ENCODE peak calls at places on chromosomes 2 and 18, in eight cellular contexts. One of them, this sample, is unnamed.
A peak's percentile ranks its signal among the peaks of the same experiment; 100 is the strongest.

GRCh38 chr2:214069254-214069653 is 341.6 kb upstream of the VWC2L start:
- DNase-seq in T-helper 2 cell: no peak
- DNase-seq in AG08396: peak; percentile 73
- DNase-seq in smooth muscle cell of the brain vasculature: peak; percentile 37
- DNase-seq in MM.1S: no peak
- DNase-seq in myocyte: peak; percentile 94
- DNase-seq in KG1: peak; percentile 16
- DNase-seq in activated CD8-positive, alpha-beta memory T cell treated with anti-CD3 and anti-CD28 coated beads, Interleukin-2, amount 50 U/mL, for 48 hours: no peak
- DNase-seq in this sample: no peak

GRCh38 chr2:233026211-233026813 is 6.2 kb upstream of the NEU2 start:
- DNase-seq in AG08396: peak; percentile 31
- DNase-seq in myocyte: peak; percentile 57
- DNase-seq in activated CD8-positive, alpha-beta memory T cell treated with anti-CD3 and anti-CD28 coated beads, Interleukin-2, amount 50 U/mL, for 48 hours: no peak
- DNase-seq in smooth muscle cell of the brain vasculature: no peak
- DNase-seq in KG1: no peak
- DNase-seq in T-helper 2 cell: no peak
- DNase-seq in MM.1S: no peak
- DNase-seq in this sample: no peak

GRCh38 chr2:156999657-157000056 is 257.8 kb upstream of the GALNT5 start:
- DNase-seq in T-helper 2 cell: no peak
- DNase-seq in activated CD8-positive, alpha-beta memory T cell treated with anti-CD3 and anti-CD28 coated beads, Interleukin-2, amount 50 U/mL, for 48 hours: no peak
- DNase-seq in smooth muscle cell of the brain vasculature: no peak
- DNase-seq in KG1: peak; percentile 2
- DNase-seq in myocyte: no peak
- DNase-seq in MM.1S: no peak
- DNase-seq in AG08396: no peak
- DNase-seq in this sample: no peak

GRCh38 chr2:73414651-73415050 is 29.0 kb downstream of the ALMS1 start:
- DNase-seq in AG08396: no peak
- DNase-seq in activated CD8-positive, alpha-beta memory T cell treated with anti-CD3 and anti-CD28 coated beads, Interleukin-2, amount 50 U/mL, for 48 hours: no peak
- DNase-seq in KG1: no peak
- DNase-seq in T-helper 2 cell: no peak
- DNase-seq in myocyte: peak; percentile 42
- DNase-seq in MM.1S: no peak
- DNase-seq in smooth muscle cell of the brain vasculature: no peak
- DNase-seq in this sample: no peak

GRCh38 chr18:36580874-36581750 is 247.7 kb downstream of the TPGS2 start:
- DNase-seq in AG08396: peak; percentile 57
- DNase-seq in MM.1S: no peak
- DNase-seq in myocyte: no peak
- DNase-seq in activated CD8-positive, alpha-beta memory T cell treated with anti-CD3 and anti-CD28 coated beads, Interleukin-2, amount 50 U/mL, for 48 hours: no peak
- DNase-seq in smooth muscle cell of the brain vasculature: no peak
- DNase-seq in KG1: no peak
- DNase-seq in T-helper 2 cell: no peak
- DNase-seq in this sample: no peak

GRCh38 chr2:172861163-172861562 is 125.5 kb downstream of the RAPGEF4 start:
- DNase-seq in MM.1S: no peak
- DNase-seq in activated CD8-positive, alpha-beta memory T cell treated with anti-CD3 and anti-CD28 coated beads, Interleukin-2, amount 50 U/mL, for 48 hours: no peak
- DNase-seq in myocyte: no peak
- DNase-seq in smooth muscle cell of the brain vasculature: no peak
- DNase-seq in T-helper 2 cell: no peak
- DNase-seq in KG1: no peak
- DNase-seq in AG08396: no peak
- DNase-seq in this sample: no peak

GRCh38 chr18:22469061-22469689 is 51.5 kb upstream of the CTAGE1 start:
- DNase-seq in MM.1S: no peak
- DNase-seq in AG08396: no peak
- DNase-seq in myocyte: no peak
- DNase-seq in KG1: no peak
- DNase-seq in T-helper 2 cell: no peak
- DNase-seq in activated CD8-positive, alpha-beta memory T cell treated with anti-CD3 and anti-CD28 coated beads, Interleukin-2, amount 50 U/mL, for 48 hours: no peak
- DNase-seq in smooth muscle cell of the brain vasculature: no peak
- DNase-seq in this sample: no peak

GRCh38 chr2:100071350-100072043 is 70.9 kb downstream of the AFF3 start:
- DNase-seq in activated CD8-positive, alpha-beta memory T cell treated with anti-CD3 and anti-CD28 coated beads, Interleukin-2, amount 50 U/mL, for 48 hours: no peak
- DNase-seq in AG08396: no peak
- DNase-seq in myocyte: no peak
- DNase-seq in MM.1S: no peak
- DNase-seq in smooth muscle cell of the brain vasculature: no peak
- DNase-seq in T-helper 2 cell: no peak
- DNase-seq in KG1: no peak
- DNase-seq in this sample: no peak

GRCh38 chr2:106293379-106293778 is 99.3 kb upstream of the UXS1 start:
- DNase-seq in T-helper 2 cell: no peak
- DNase-seq in activated CD8-positive, alpha-beta memory T cell treated with anti-CD3 and anti-CD28 coated beads, Interleukin-2, amount 50 U/mL, for 48 hours: no peak
- DNase-seq in myocyte: no peak
- DNase-seq in KG1: no peak
- DNase-seq in smooth muscle cell of the brain vasculature: no peak
- DNase-seq in MM.1S: no peak
- DNase-seq in AG08396: no peak
- DNase-seq in this sample: no peak

GRCh38 chr2:53077413-53077812 is 690.2 kb upstream of the CHAC2 start:
- DNase-seq in smooth muscle cell of the brain vasculature: no peak
- DNase-seq in activated CD8-positive, alpha-beta memory T cell treated with anti-CD3 and anti-CD28 coated beads, Interleukin-2, amount 50 U/mL, for 48 hours: no peak
- DNase-seq in T-helper 2 cell: no peak
- DNase-seq in AG08396: no peak
- DNase-seq in KG1: no peak
- DNase-seq in myocyte: no peak
- DNase-seq in MM.1S: peak; percentile 68
- DNase-seq in this sample: no peak

GRCh38 chr18:49949991-49950395 is 136.7 kb upstream of the ACAA2 start:
- DNase-seq in activated CD8-positive, alpha-beta memory T cell treated with anti-CD3 and anti-CD28 coated beads, Interleukin-2, amount 50 U/mL, for 48 hours: no peak
- DNase-seq in MM.1S: peak; percentile 27
- DNase-seq in smooth muscle cell of the brain vasculature: no peak
- DNase-seq in myocyte: no peak
- DNase-seq in T-helper 2 cell: peak; percentile 26
- DNase-seq in KG1: peak; percentile 38
- DNase-seq in AG08396: no peak
- DNase-seq in this sample: no peak

GRCh38 chr2:235244497-235245215 is 249.2 kb upstream of the AGAP1 start:
- DNase-seq in MM.1S: peak; percentile 71
- DNase-seq in activated CD8-positive, alpha-beta memory T cell treated with anti-CD3 and anti-CD28 coated beads, Interleukin-2, amount 50 U/mL, for 48 hours: no peak
- DNase-seq in myocyte: peak; percentile 87
- DNase-seq in AG08396: no peak
- DNase-seq in KG1: no peak
- DNase-seq in smooth muscle cell of the brain vasculature: no peak
- DNase-seq in T-helper 2 cell: no peak
- DNase-seq in this sample: no peak

GRCh38 chr2:187177253-187177652 is 270.8 kb downstream of the CALCRL start:
- DNase-seq in smooth muscle cell of the brain vasculature: no peak
- DNase-seq in MM.1S: no peak
- DNase-seq in AG08396: no peak
- DNase-seq in myocyte: no peak
- DNase-seq in KG1: no peak
- DNase-seq in T-helper 2 cell: no peak
- DNase-seq in activated CD8-positive, alpha-beta memory T cell treated with anti-CD3 and anti-CD28 coated beads, Interleukin-2, amount 50 U/mL, for 48 hours: no peak
- DNase-seq in this sample: no peak

GRCh38 chr2:169768262-169768995 is 30.2 kb upstream of the SSB start:
- DNase-seq in MM.1S: no peak
- DNase-seq in KG1: no peak
- DNase-seq in myocyte: no peak
- DNase-seq in smooth muscle cell of the brain vasculature: no peak
- DNase-seq in T-helper 2 cell: peak; percentile 21
- DNase-seq in activated CD8-positive, alpha-beta memory T cell treated with anti-CD3 and anti-CD28 coated beads, Interleukin-2, amount 50 U/mL, for 48 hours: peak; percentile 71
- DNase-seq in AG08396: no peak
- DNase-seq in this sample: peak; percentile 12

GRCh38 chr18:41524674-41525470 is 430.2 kb upstream of the PIK3C3 start:
- DNase-seq in MM.1S: no peak
- DNase-seq in activated CD8-positive, alpha-beta memory T cell treated with anti-CD3 and anti-CD28 coated beads, Interleukin-2, amount 50 U/mL, for 48 hours: no peak
- DNase-seq in smooth muscle cell of the brain vasculature: no peak
- DNase-seq in KG1: no peak
- DNase-seq in AG08396: no peak
- DNase-seq in T-helper 2 cell: no peak
- DNase-seq in myocyte: no peak
- DNase-seq in this sample: no peak

GRCh38 chr2:192473331-192473730 is 278.6 kb upstream of the TMEFF2 start:
- DNase-seq in myocyte: no peak
- DNase-seq in T-helper 2 cell: no peak
- DNase-seq in KG1: no peak
- DNase-seq in smooth muscle cell of the brain vasculature: no peak
- DNase-seq in activated CD8-positive, alpha-beta memory T cell treated with anti-CD3 and anti-CD28 coated beads, Interleukin-2, amount 50 U/mL, for 48 hours: no peak
- DNase-seq in MM.1S: no peak
- DNase-seq in AG08396: no peak
- DNase-seq in this sample: no peak

GRCh38 chr2:239692348-239692747 is 291.5 kb upstream of the HDAC4 start:
- DNase-seq in KG1: no peak
- DNase-seq in myocyte: no peak
- DNase-seq in MM.1S: no peak
- DNase-seq in smooth muscle cell of the brain vasculature: no peak
- DNase-seq in activated CD8-positive, alpha-beta memory T cell treated with anti-CD3 and anti-CD28 coated beads, Interleukin-2, amount 50 U/mL, for 48 hours: no peak
- DNase-seq in AG08396: no peak
- DNase-seq in T-helper 2 cell: no peak
- DNase-seq in this sample: no peak

GRCh38 chr2:44325897-44326296 is 35.4 kb downstream of the PREPL start:
- DNase-seq in AG08396: no peak
- DNase-seq in T-helper 2 cell: no peak
- DNase-seq in myocyte: no peak
- DNase-seq in MM.1S: no peak
- DNase-seq in smooth muscle cell of the brain vasculature: no peak
- DNase-seq in KG1: no peak
- DNase-seq in activated CD8-positive, alpha-beta memory T cell treated with anti-CD3 and anti-CD28 coated beads, Interleukin-2, amount 50 U/mL, for 48 hours: no peak
- DNase-seq in this sample: no peak

GRCh38 chr2:181356526-181356925 is 100.7 kb upstream of the ITGA4 start:
- DNase-seq in myocyte: no peak
- DNase-seq in MM.1S: no peak
- DNase-seq in activated CD8-positive, alpha-beta memory T cell treated with anti-CD3 and anti-CD28 coated beads, Interleukin-2, amount 50 U/mL, for 48 hours: no peak
- DNase-seq in T-helper 2 cell: no peak
- DNase-seq in KG1: no peak
- DNase-seq in AG08396: no peak
- DNase-seq in smooth muscle cell of the brain vasculature: no peak
- DNase-seq in this sample: no peak

GRCh38 chr2:190177249-190177648 is 114.7 kb upstream of the MSTN start:
- DNase-seq in activated CD8-positive, alpha-beta memory T cell treated with anti-CD3 and anti-CD28 coated beads, Interleukin-2, amount 50 U/mL, for 48 hours: no peak
- DNase-seq in KG1: no peak
- DNase-seq in MM.1S: no peak
- DNase-seq in AG08396: no peak
- DNase-seq in smooth muscle cell of the brain vasculature: no peak
- DNase-seq in myocyte: no peak
- DNase-seq in T-helper 2 cell: no peak
- DNase-seq in this sample: no peak

GRCh38 chr2:224308267-224308911 is 93.5 kb downstream of the FAM124B start:
- DNase-seq in myocyte: no peak
- DNase-seq in MM.1S: peak; percentile 68
- DNase-seq in activated CD8-positive, alpha-beta memory T cell treated with anti-CD3 and anti-CD28 coated beads, Interleukin-2, amount 50 U/mL, for 48 hours: no peak
- DNase-seq in smooth muscle cell of the brain vasculature: no peak
- DNase-seq in AG08396: no peak
- DNase-seq in T-helper 2 cell: no peak
- DNase-seq in KG1: no peak
- DNase-seq in this sample: no peak

GRCh38 chr2:103208916-103209315 is 447.1 kb downstream of the TMEM182 start:
- DNase-seq in myocyte: no peak
- DNase-seq in activated CD8-positive, alpha-beta memory T cell treated with anti-CD3 and anti-CD28 coated beads, Interleukin-2, amount 50 U/mL, for 48 hours: no peak
- DNase-seq in KG1: no peak
- DNase-seq in MM.1S: no peak
- DNase-seq in AG08396: no peak
- DNase-seq in T-helper 2 cell: no peak
- DNase-seq in smooth muscle cell of the brain vasculature: no peak
- DNase-seq in this sample: no peak

GRCh38 chr2:204628926-204629661 is 83.8 kb downstream of the PARD3B start:
- DNase-seq in smooth muscle cell of the brain vasculature: no peak
- DNase-seq in T-helper 2 cell: no peak
- DNase-seq in KG1: no peak
- DNase-seq in MM.1S: no peak
- DNase-seq in activated CD8-positive, alpha-beta memory T cell treated with anti-CD3 and anti-CD28 coated beads, Interleukin-2, amount 50 U/mL, for 48 hours: no peak
- DNase-seq in myocyte: no peak
- DNase-seq in AG08396: no peak
- DNase-seq in this sample: no peak

GRCh38 chr2:203782262-203782976 is 76.0 kb downstream of the CD28 start:
- DNase-seq in smooth muscle cell of the brain vasculature: no peak
- DNase-seq in AG08396: peak; percentile 83
- DNase-seq in MM.1S: peak; percentile 73
- DNase-seq in myocyte: peak; percentile 90
- DNase-seq in activated CD8-positive, alpha-beta memory T cell treated with anti-CD3 and anti-CD28 coated beads, Interleukin-2, amount 50 U/mL, for 48 hours: no peak
- DNase-seq in T-helper 2 cell: peak; percentile 56
- DNase-seq in KG1: no peak
- DNase-seq in this sample: peak; percentile 37

GRCh38 chr18:72091369-72091768 is 452.8 kb downstream of the CBLN2 start:
- DNase-seq in KG1: no peak
- DNase-seq in myocyte: no peak
- DNase-seq in AG08396: no peak
- DNase-seq in smooth muscle cell of the brain vasculature: no peak
- DNase-seq in MM.1S: peak; percentile 67
- DNase-seq in T-helper 2 cell: no peak
- DNase-seq in activated CD8-positive, alpha-beta memory T cell treated with anti-CD3 and anti-CD28 coated beads, Interleukin-2, amount 50 U/mL, for 48 hours: no peak
- DNase-seq in this sample: no peak

GRCh38 chr2:30486655-30487054 is 39.6 kb downstream of the LCLAT1 start:
- DNase-seq in KG1: no peak
- DNase-seq in T-helper 2 cell: no peak
- DNase-seq in MM.1S: no peak
- DNase-seq in AG08396: no peak
- DNase-seq in smooth muscle cell of the brain vasculature: no peak
- DNase-seq in activated CD8-positive, alpha-beta memory T cell treated with anti-CD3 and anti-CD28 coated beads, Interleukin-2, amount 50 U/mL, for 48 hours: no peak
- DNase-seq in myocyte: no peak
- DNase-seq in this sample: no peak

GRCh38 chr18:76351961-76352581 is 143.0 kb downstream of the ZNF516 start:
- DNase-seq in activated CD8-positive, alpha-beta memory T cell treated with anti-CD3 and anti-CD28 coated beads, Interleukin-2, amount 50 U/mL, for 48 hours: no peak
- DNase-seq in MM.1S: no peak
- DNase-seq in smooth muscle cell of the brain vasculature: no peak
- DNase-seq in myocyte: peak; percentile 56
- DNase-seq in AG08396: peak; percentile 95
- DNase-seq in T-helper 2 cell: no peak
- DNase-seq in KG1: no peak
- DNase-seq in this sample: peak; percentile 68

GRCh38 chr18:44309185-44309584 is 371.5 kb upstream of the SETBP1 start:
- DNase-seq in myocyte: peak; percentile 32
- DNase-seq in MM.1S: no peak
- DNase-seq in activated CD8-positive, alpha-beta memory T cell treated with anti-CD3 and anti-CD28 coated beads, Interleukin-2, amount 50 U/mL, for 48 hours: no peak
- DNase-seq in KG1: no peak
- DNase-seq in smooth muscle cell of the brain vasculature: no peak
- DNase-seq in T-helper 2 cell: no peak
- DNase-seq in AG08396: peak; percentile 4
- DNase-seq in this sample: no peak

GRCh38 chr18:77147418-77147852 is 14.9 kb upstream of the MBP start:
- DNase-seq in KG1: no peak
- DNase-seq in MM.1S: no peak
- DNase-seq in smooth muscle cell of the brain vasculature: no peak
- DNase-seq in myocyte: no peak
- DNase-seq in activated CD8-positive, alpha-beta memory T cell treated with anti-CD3 and anti-CD28 coated beads, Interleukin-2, amount 50 U/mL, for 48 hours: peak; percentile 54
- DNase-seq in AG08396: no peak
- DNase-seq in T-helper 2 cell: no peak
- DNase-seq in this sample: no peak

GRCh38 chr2:183125659-183126341 is 1.6 kb downstream of the NUP35 start:
- DNase-seq in smooth muscle cell of the brain vasculature: no peak
- DNase-seq in activated CD8-positive, alpha-beta memory T cell treated with anti-CD3 and anti-CD28 coated beads, Interleukin-2, amount 50 U/mL, for 48 hours: no peak
- DNase-seq in myocyte: no peak
- DNase-seq in T-helper 2 cell: no peak
- DNase-seq in MM.1S: no peak
- DNase-seq in AG08396: no peak
- DNase-seq in KG1: no peak
- DNase-seq in this sample: no peak

GRCh38 chr2:43135583-43135982 is 90.8 kb downstream of the ZFP36L2 start:
- DNase-seq in KG1: no peak
- DNase-seq in smooth muscle cell of the brain vasculature: no peak
- DNase-seq in AG08396: no peak
- DNase-seq in T-helper 2 cell: no peak
- DNase-seq in activated CD8-positive, alpha-beta memory T cell treated with anti-CD3 and anti-CD28 coated beads, Interleukin-2, amount 50 U/mL, for 48 hours: no peak
- DNase-seq in myocyte: no peak
- DNase-seq in MM.1S: no peak
- DNase-seq in this sample: no peak

GRCh38 chr2:98419977-98420725 is 24.5 kb upstream of the INPP4A start:
- DNase-seq in MM.1S: no peak
- DNase-seq in T-helper 2 cell: no peak
- DNase-seq in myocyte: no peak
- DNase-seq in smooth muscle cell of the brain vasculature: no peak
- DNase-seq in KG1: no peak
- DNase-seq in AG08396: no peak
- DNase-seq in activated CD8-positive, alpha-beta memory T cell treated with anti-CD3 and anti-CD28 coated beads, Interleukin-2, amount 50 U/mL, for 48 hours: no peak
- DNase-seq in this sample: no peak

GRCh38 chr2:70596739-70597138 is 43.1 kb upstream of the TGFA start:
- DNase-seq in MM.1S: no peak
- DNase-seq in T-helper 2 cell: no peak
- DNase-seq in KG1: no peak
- DNase-seq in activated CD8-positive, alpha-beta memory T cell treated with anti-CD3 and anti-CD28 coated beads, Interleukin-2, amount 50 U/mL, for 48 hours: no peak
- DNase-seq in myocyte: peak; percentile 97
- DNase-seq in AG08396: no peak
- DNase-seq in smooth muscle cell of the brain vasculature: no peak
- DNase-seq in this sample: peak; percentile 43

GRCh38 chr2:58834404-58834803 is 593.3 kb upstream of the FANCL start:
- DNase-seq in activated CD8-positive, alpha-beta memory T cell treated with anti-CD3 and anti-CD28 coated beads, Interleukin-2, amount 50 U/mL, for 48 hours: no peak
- DNase-seq in KG1: no peak
- DNase-seq in T-helper 2 cell: no peak
- DNase-seq in smooth muscle cell of the brain vasculature: peak; percentile 9
- DNase-seq in myocyte: peak; percentile 48
- DNase-seq in AG08396: peak; percentile 16
- DNase-seq in MM.1S: peak; percentile 27
- DNase-seq in this sample: no peak